ENCODE peak calls at places on chromosomes 13 and 19, in four cellular contexts. G is activated CD8-positive, alpha-beta T cell treated with anti-CD3 and anti-CD28 coated beads for 36 hours; A is endothelial cell; I is activated T-cell treated with anti-CD3 and anti-CD28 coated beads, Interleukin-2, amount 50 U/mL, for 72 hours. V is an unnamed sample.

GRCh38 chr13:95038949-95039348 is 262.3 kb downstream of the ABCC4 start:
- DNase-seq in G (no peak), A (no peak), I (no peak), V (no peak)

GRCh38 chr19:30428856-30429255 is 56.7 kb downstream of the ZNF536 start:
- DNase-seq in G (no peak), A (no peak), I (no peak), V (no peak)

GRCh38 chr19:32599736-32600157 is 18.8 kb downstream of the PDCD5 start:
- DNase-seq in G (peak), A (peak), I (peak), V (peak)

GRCh38 chr13:30798776-30799625 is 63.7 kb downstream of the ALOX5AP start:
- DNase-seq in G (no peak), A (no peak), I (no peak), V (no peak)

GRCh38 chr13:44365008-44365407 is 8.6 kb upstream of the SERP2 start:
- DNase-seq in G (no peak), A (no peak), I (no peak), V (peak)

GRCh38 chr19:13748169-13748884 is 16.0 kb upstream of the MRI1 start:
- DNase-seq in G (peak), A (no peak), I (no peak), V (peak)

GRCh38 chr13:110388141-110388943 is 81.3 kb downstream of the COL4A2 start:
- DNase-seq in G (no peak), A (no peak), I (no peak), V (peak)

GRCh38 chr13:75226755-75227435 is 255.1 kb downstream of the TBC1D4 start:
- DNase-seq in G (peak), A (no peak), I (no peak), V (peak)

GRCh38 chr13:100542546-100543156 is 45.9 kb downstream of the GGACT start:
- DNase-seq in G (peak), A (no peak), I (no peak), V (peak)

GRCh38 chr19:23698711-23699520 is 11.9 kb upstream of the ZNF675 start:
- DNase-seq in G (no peak), A (no peak), I (no peak), V (peak)

GRCh38 chr13:109785141-109785891 is 1.1 kb downstream of the IRS2 start:
- DNase-seq in G (peak), A (peak), I (peak), V (peak)

GRCh38 chr13:76210262-76210661 is 574.1 kb downstream of the LMO7 start:
- DNase-seq in G (no peak), A (no peak), I (no peak), V (peak)

GRCh38 chr13:43804461-43805070 is 17.8 kb upstream of the ENOX1 start:
- DNase-seq in G (no peak), A (peak), I (no peak), V (peak)

GRCh38 chr13:102721800-102722231 is 27.0 kb upstream of the METTL21C start:
- DNase-seq in G (no peak), A (no peak), I (no peak), V (no peak)

GRCh38 chr19:42285546-42285945 is 16.4 kb upstream of the PRR19 start:
- DNase-seq in G (no peak), A (no peak), I (no peak), V (no peak)

GRCh38 chr19:21326169-21326568 is 3.0 kb downstream of the ZNF708 start:
- DNase-seq in G (no peak), A (no peak), I (no peak), V (no peak)

GRCh38 chr19:48543121-48543710 is 8.8 kb upstream of the SULT2B1 start:
- DNase-seq in G (no peak), A (no peak), I (no peak), V (peak)

GRCh38 chr13:40351537-40352384 is 314.7 kb downstream of the FOXO1 start:
- DNase-seq in G (no peak), A (no peak), I (no peak), V (no peak)

GRCh38 chr13:51453959-51454703 is 1.3 kb upstream of the INTS6 start:
- DNase-seq in G (peak), A (peak), I (peak), V (peak)

GRCh38 chr19:45781282-45782161 is 768 bp downstream of the DMPK start:
- DNase-seq in G (no peak), A (no peak), I (no peak), V (peak)

GRCh38 chr13:80100636-80101035 is 240.3 kb downstream of the SPRY2 start:
- DNase-seq in G (no peak), A (no peak), I (no peak), V (no peak)

GRCh38 chr19:48745208-48745995 is 1.3 kb downstream of the IZUMO1 start:
- DNase-seq in G (peak), A (peak), I (peak), V (peak)

GRCh38 chr19:29855087-29855486 is 43.3 kb downstream of the CCNE1 start:
- DNase-seq in G (no peak), A (no peak), I (no peak), V (no peak)

GRCh38 chr19:35734889-35735288 is 7.4 kb downstream of the IGFLR1 start:
- DNase-seq in G (no peak), A (no peak), I (no peak), V (no peak)

GRCh38 chr13:112722433-112723250 is 32.8 kb downstream of the ATP11A start:
- DNase-seq in G (peak), A (no peak), I (no peak), V (peak)

GRCh38 chr19:6556043-6556449 is 25.2 kb downstream of the TNFSF9 start:
- DNase-seq in G (no peak), A (no peak), I (no peak), V (no peak)

GRCh38 chr19:33280351-33280921 is 21.9 kb downstream of the CEBPA start:
- DNase-seq in G (peak), A (no peak), I (peak), V (no peak)

GRCh38 chr13:35769812-35770211 is 293.3 kb upstream of the MAB21L1 start:
- DNase-seq in G (no peak), A (no peak), I (no peak), V (no peak)

GRCh38 chr13:107124129-107124718 is 556.3 kb upstream of the ARGLU1 start:
- DNase-seq in G (no peak), A (no peak), I (no peak), V (no peak)

V was measured in mammary epithelial cell.